ENCODE peak calls at places on chromosomes 3 and 15, in four cellular contexts. One of them, this sample, is unnamed.

GRCh38 chr15:56978898-56979662 is 60.6 kb downstream of the TCF12 start:
- DNase-seq in CD4-positive, alpha-beta T cell: no peak
- DNase-seq in MCF 10A: peak
- DNase-seq in stimulated activated CD8-positive, alpha-beta memory T cell treated with anti-CD3 and anti-CD28 coated beads, Interleukin-15, amount 100 ng/mL, for 24 hours: no peak
- DNase-seq in this sample: no peak

GRCh38 chr3:30462725-30463124 is 143.7 kb upstream of the TGFBR2 start:
- DNase-seq in CD4-positive, alpha-beta T cell: no peak
- DNase-seq in MCF 10A: no peak
- DNase-seq in stimulated activated CD8-positive, alpha-beta memory T cell treated with anti-CD3 and anti-CD28 coated beads, Interleukin-15, amount 100 ng/mL, for 24 hours: no peak
- DNase-seq in this sample: no peak

GRCh38 chr15:66946578-66947164 is 118.7 kb upstream of the SMAD3 start:
- DNase-seq in CD4-positive, alpha-beta T cell: peak
- DNase-seq in MCF 10A: peak
- DNase-seq in stimulated activated CD8-positive, alpha-beta memory T cell treated with anti-CD3 and anti-CD28 coated beads, Interleukin-15, amount 100 ng/mL, for 24 hours: peak
- DNase-seq in this sample: peak

GRCh38 chr15:81337713-81338157 is 13.8 kb upstream of the STARD5 start:
- DNase-seq in CD4-positive, alpha-beta T cell: no peak
- DNase-seq in MCF 10A: no peak
- DNase-seq in stimulated activated CD8-positive, alpha-beta memory T cell treated with anti-CD3 and anti-CD28 coated beads, Interleukin-15, amount 100 ng/mL, for 24 hours: no peak
- DNase-seq in this sample: no peak

GRCh38 chr3:120459196-120459595 is 8.4 kb upstream of the FSTL1 start:
- DNase-seq in CD4-positive, alpha-beta T cell: no peak
- DNase-seq in MCF 10A: no peak
- DNase-seq in stimulated activated CD8-positive, alpha-beta memory T cell treated with anti-CD3 and anti-CD28 coated beads, Interleukin-15, amount 100 ng/mL, for 24 hours: no peak
- DNase-seq in this sample: no peak

GRCh38 chr3:30720586-30721313 is 114.3 kb downstream of the TGFBR2 start:
- DNase-seq in CD4-positive, alpha-beta T cell: no peak
- DNase-seq in MCF 10A: peak
- DNase-seq in stimulated activated CD8-positive, alpha-beta memory T cell treated with anti-CD3 and anti-CD28 coated beads, Interleukin-15, amount 100 ng/mL, for 24 hours: no peak
- DNase-seq in this sample: no peak

GRCh38 chr3:17535173-17535730 is 207.2 kb downstream of the TBC1D5 start:
- DNase-seq in CD4-positive, alpha-beta T cell: no peak
- DNase-seq in MCF 10A: no peak
- DNase-seq in stimulated activated CD8-positive, alpha-beta memory T cell treated with anti-CD3 and anti-CD28 coated beads, Interleukin-15, amount 100 ng/mL, for 24 hours: no peak
- DNase-seq in this sample: no peak

GRCh38 chr3:11720220-11721113 is 76.8 kb upstream of the VGLL4 start:
- DNase-seq in CD4-positive, alpha-beta T cell: peak
- DNase-seq in MCF 10A: peak
- DNase-seq in stimulated activated CD8-positive, alpha-beta memory T cell treated with anti-CD3 and anti-CD28 coated beads, Interleukin-15, amount 100 ng/mL, for 24 hours: no peak
- DNase-seq in this sample: peak

GRCh38 chr3:147411777-147412176 is 2.6 kb downstream of the ZIC1 start:
- DNase-seq in CD4-positive, alpha-beta T cell: no peak
- DNase-seq in MCF 10A: no peak
- DNase-seq in stimulated activated CD8-positive, alpha-beta memory T cell treated with anti-CD3 and anti-CD28 coated beads, Interleukin-15, amount 100 ng/mL, for 24 hours: no peak
- DNase-seq in this sample: no peak

GRCh38 chr3:56776551-56776950 is 25.2 kb downstream of the ARHGEF3 start:
- DNase-seq in CD4-positive, alpha-beta T cell: no peak
- DNase-seq in MCF 10A: no peak
- DNase-seq in stimulated activated CD8-positive, alpha-beta memory T cell treated with anti-CD3 and anti-CD28 coated beads, Interleukin-15, amount 100 ng/mL, for 24 hours: no peak
- DNase-seq in this sample: no peak

GRCh38 chr15:40306908-40307307 is 827 bp downstream of the PLCB2 start:
- DNase-seq in CD4-positive, alpha-beta T cell: no peak
- DNase-seq in MCF 10A: no peak
- DNase-seq in stimulated activated CD8-positive, alpha-beta memory T cell treated with anti-CD3 and anti-CD28 coated beads, Interleukin-15, amount 100 ng/mL, for 24 hours: no peak
- DNase-seq in this sample: no peak

GRCh38 chr3:182725372-182726251 is 67.7 kb upstream of the ATP11B start:
- DNase-seq in CD4-positive, alpha-beta T cell: no peak
- DNase-seq in MCF 10A: no peak
- DNase-seq in stimulated activated CD8-positive, alpha-beta memory T cell treated with anti-CD3 and anti-CD28 coated beads, Interleukin-15, amount 100 ng/mL, for 24 hours: no peak
- DNase-seq in this sample: no peak

GRCh38 chr3:157082305-157082981 is 77.5 kb downstream of the CCNL1 start:
- DNase-seq in CD4-positive, alpha-beta T cell: no peak
- DNase-seq in MCF 10A: peak
- DNase-seq in stimulated activated CD8-positive, alpha-beta memory T cell treated with anti-CD3 and anti-CD28 coated beads, Interleukin-15, amount 100 ng/mL, for 24 hours: no peak
- DNase-seq in this sample: no peak

GRCh38 chr3:114645392-114645791 is 351.6 kb downstream of the TIGIT start:
- DNase-seq in CD4-positive, alpha-beta T cell: no peak
- DNase-seq in MCF 10A: no peak
- DNase-seq in stimulated activated CD8-positive, alpha-beta memory T cell treated with anti-CD3 and anti-CD28 coated beads, Interleukin-15, amount 100 ng/mL, for 24 hours: no peak
- DNase-seq in this sample: no peak

GRCh38 chr3:43870110-43870509 is 179.4 kb downstream of the ABHD5 start:
- DNase-seq in CD4-positive, alpha-beta T cell: no peak
- DNase-seq in MCF 10A: peak
- DNase-seq in stimulated activated CD8-positive, alpha-beta memory T cell treated with anti-CD3 and anti-CD28 coated beads, Interleukin-15, amount 100 ng/mL, for 24 hours: no peak
- DNase-seq in this sample: no peak

GRCh38 chr3:173745952-173746682 is 348.6 kb downstream of the NLGN1 start:
- DNase-seq in CD4-positive, alpha-beta T cell: no peak
- DNase-seq in MCF 10A: peak
- DNase-seq in stimulated activated CD8-positive, alpha-beta memory T cell treated with anti-CD3 and anti-CD28 coated beads, Interleukin-15, amount 100 ng/mL, for 24 hours: no peak
- DNase-seq in this sample: no peak

GRCh38 chr3:34024447-34025240 is 226.2 kb downstream of the PDCD6IP start:
- DNase-seq in CD4-positive, alpha-beta T cell: no peak
- DNase-seq in MCF 10A: peak
- DNase-seq in stimulated activated CD8-positive, alpha-beta memory T cell treated with anti-CD3 and anti-CD28 coated beads, Interleukin-15, amount 100 ng/mL, for 24 hours: no peak
- DNase-seq in this sample: no peak

GRCh38 chr3:46131884-46132478 is 76.1 kb downstream of the CCR1 start:
- DNase-seq in CD4-positive, alpha-beta T cell: no peak
- DNase-seq in MCF 10A: no peak
- DNase-seq in stimulated activated CD8-positive, alpha-beta memory T cell treated with anti-CD3 and anti-CD28 coated beads, Interleukin-15, amount 100 ng/mL, for 24 hours: no peak
- DNase-seq in this sample: no peak